ENCODE peak calls at places on chromosomes 13 and 19, in four cellular contexts. Q is fibroblast of lung, H is GM23338, G is endothelial cell of umbilical vein. J is an unnamed sample.

GRCh38 chr19:47432091-47432490 is 12.8 kb upstream of the MEIS3 start:
- DNase-seq in Q (no peak), H (no peak), G (no peak), J (no peak)

GRCh38 chr13:26548251-26548765 is 9.2 kb upstream of the WASF3 start:
- DNase-seq in Q (no peak), H (no peak), G (no peak), J (no peak)

GRCh38 chr19:7689165-7689564 is 8.5 kb downstream of the TRAPPC5 start:
- DNase-seq in Q (no peak), H (peak), G (no peak), J (no peak)

GRCh38 chr13:69324109-69324886 is 783.3 kb upstream of the ATXN8OS start:
- DNase-seq in Q (peak), H (peak), G (no peak), J (peak)

GRCh38 chr19:6056801-6057650 is 53.3 kb downstream of the RFX2 start:
- DNase-seq in Q (peak), H (peak), G (peak), J (peak)

GRCh38 chr13:113351514-113352026 is 12.4 kb downstream of the GRTP1 start:
- DNase-seq in Q (peak), H (no peak), G (no peak), J (no peak)

GRCh38 chr19:55165952-55166529 is 372 bp downstream of the DNAAF3 start:
- DNase-seq in Q (peak), H (peak), G (peak), J (peak)

GRCh38 chr13:26220575-26220974 is 1.5 kb downstream of the RNF6 start:
- DNase-seq in Q (peak), H (no peak), G (peak), J (peak)

GRCh38 chr19:3701200-3701599 is 932 bp upstream of the PIP5K1C start:
- DNase-seq in Q (no peak), H (no peak), G (no peak), J (no peak)

GRCh38 chr19:7456964-7457541 is 31.8 kb downstream of the PEX11G start:
- DNase-seq in Q (no peak), H (no peak), G (no peak), J (no peak)

GRCh38 chr13:48138270-48138669 is 43.4 kb upstream of the MED4 start:
- DNase-seq in Q (no peak), H (no peak), G (no peak), J (no peak)

GRCh38 chr13:47168086-47168485 is 271.2 kb upstream of the HTR2A start:
- DNase-seq in Q (peak), H (no peak), G (no peak), J (no peak)

GRCh38 chr19:925912-926594 is at the start of gene ARID3A:
- DNase-seq in Q (peak), H (no peak), G (no peak), J (peak)

GRCh38 chr19:38039966-38040365 is 133.0 kb downstream of the SIPA1L3 start:
- DNase-seq in Q (peak), H (no peak), G (peak), J (no peak)

DNA sequence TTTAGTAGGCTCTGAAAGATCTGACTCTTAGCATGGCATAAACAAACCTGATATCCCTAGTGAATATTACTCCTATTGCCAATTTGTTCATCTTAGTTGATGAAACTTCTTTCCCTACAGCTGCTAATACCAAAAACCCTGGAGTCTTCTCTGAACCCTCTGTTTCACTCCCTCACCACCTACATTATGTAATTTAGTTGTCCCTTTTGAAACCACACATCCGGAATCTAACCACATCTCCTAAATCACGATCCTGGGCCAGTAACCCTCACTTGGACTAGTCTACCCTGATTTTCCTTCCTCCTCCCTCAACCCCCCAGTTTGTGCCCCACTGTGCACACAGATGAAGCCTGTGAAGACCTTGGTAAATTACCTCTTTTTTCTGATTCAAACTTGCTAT is 1.2 kb downstream of the ZNF256 start:
- DNase-seq in Q (no peak), H (no peak), G (no peak), J (no peak)
- H3K4me2 ChIP-seq in Q (peak), H (peak), G (peak), J (peak)

GRCh38 chr19:2254052-2254872 is 2.0 kb downstream of the JSRP1 start:
- DNase-seq in Q (no peak), H (peak), G (peak), J (peak)

GRCh38 chr19:2250765-2251576 is 1.8 kb downstream of the AMH start:
- DNase-seq in Q (no peak), H (peak), G (no peak), J (no peak)

GRCh38 chr19:2253106-2254051 is 2.8 kb downstream of the JSRP1 start:
- DNase-seq in Q (no peak), H (peak), G (no peak), J (no peak)

GRCh38 chr19:2251577-2252480 is 2.7 kb downstream of the AMH start:
- DNase-seq in Q (no peak), H (peak), G (no peak), J (no peak)

DNA sequence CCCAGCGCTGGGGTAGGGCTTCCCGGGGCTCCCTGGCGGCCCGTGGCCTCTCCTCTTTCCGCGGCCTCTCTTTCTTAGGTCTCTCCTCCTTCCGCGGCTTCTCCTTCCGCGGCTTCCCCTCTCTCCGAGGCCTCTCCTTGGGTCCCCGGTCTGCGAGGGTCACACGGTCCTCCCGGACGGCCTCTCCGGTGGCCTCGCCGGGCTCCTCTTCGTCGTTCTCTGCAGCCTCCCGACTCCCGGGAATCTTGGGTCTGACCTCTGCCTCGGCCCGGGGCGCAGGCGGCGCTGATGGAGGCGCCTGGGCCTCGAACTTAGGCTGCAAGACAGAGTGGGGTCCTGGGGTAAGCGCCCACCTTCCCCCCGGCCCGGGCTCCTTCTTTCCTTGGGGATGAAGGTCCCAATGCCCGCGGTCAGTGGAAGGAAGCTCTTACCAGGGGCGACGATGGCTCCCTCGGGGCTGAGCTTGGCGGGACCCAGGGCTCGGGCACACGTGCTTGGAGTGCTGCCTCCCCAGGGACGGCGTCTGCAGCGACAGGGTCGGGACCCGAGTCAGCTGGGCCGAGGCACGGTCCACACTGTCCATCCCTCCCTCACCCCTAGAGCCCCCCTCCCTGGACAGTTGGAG is 3.5 kb downstream of the AMH start:
- DNase-seq in Q (no peak), H (peak), G (no peak), J (no peak)
- TF ChIP-seq EZH2 in Q (peak), H (no peak), G (no peak), J (no peak)

GRCh38 chr13:32080328-32080744 is 48.8 kb downstream of the FRY start:
- DNase-seq in Q (no peak), H (no peak), G (no peak), J (peak)
- H3K4me2 ChIP-seq in Q (no peak), H (no peak), G (no peak), J (no peak)

GRCh38 chr19:39670998-39671397 is 15.3 kb downstream of the LGALS16 start:
- DNase-seq in Q (no peak), H (peak), G (no peak), J (no peak)

GRCh38 chr19:39672473-39672872 is 16.8 kb downstream of the LGALS16 start:
- DNase-seq in Q (no peak), H (no peak), G (no peak), J (no peak)

GRCh38 chr19:39676004-39676403 is 20.3 kb downstream of the LGALS16 start:
- DNase-seq in Q (no peak), H (no peak), G (no peak), J (no peak)

DNA sequence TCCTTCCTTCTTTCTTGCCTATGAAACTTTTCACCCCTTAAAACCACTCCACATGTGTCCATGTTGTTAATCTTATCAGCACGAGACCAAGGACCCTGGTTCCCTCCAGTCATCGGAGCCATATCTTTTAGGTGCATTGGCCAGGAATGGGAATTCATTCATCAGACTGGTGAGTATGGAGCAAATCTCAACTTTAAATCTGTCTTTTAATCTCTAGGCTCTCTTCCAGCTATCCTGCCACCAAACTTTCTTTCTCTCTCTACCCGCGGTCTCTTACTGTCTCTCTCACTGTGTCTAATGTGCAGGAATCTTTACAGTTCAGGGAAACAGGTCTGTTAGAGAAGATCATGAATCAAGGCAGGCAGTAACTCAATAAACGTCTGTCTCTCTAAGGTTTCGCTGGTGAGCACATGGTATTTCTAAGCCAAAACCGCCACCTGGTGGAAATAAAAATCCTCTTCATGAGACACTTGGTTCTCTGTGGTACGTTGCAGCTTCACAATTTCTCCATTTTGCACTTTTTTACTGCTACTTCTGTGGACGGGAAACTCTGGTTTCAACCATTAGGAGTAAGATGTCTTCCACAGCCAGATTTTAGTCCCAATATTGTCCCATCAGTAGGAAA is 16.1 kb downstream of the LGALS16 start:
- DNase-seq in Q (peak), H (peak), G (peak), J (peak)
- TF ChIP-seq EZH2 in Q (no peak), H (no peak), G (no peak), J (no peak)

GRCh38 chr13:100396771-100397170 is 191.8 kb downstream of the GGACT start:
- DNase-seq in Q (no peak), H (peak), G (no peak), J (no peak)

GRCh38 chr13:100395698-100396373 is 192.8 kb downstream of the GGACT start:
- DNase-seq in Q (no peak), H (no peak), G (no peak), J (no peak)

GRCh38 chr13:100392709-100393630 is 195.6 kb downstream of the GGACT start:
- DNase-seq in Q (peak), H (peak), G (peak), J (peak)

GRCh38 chr13:100397627-100398026 is 191.0 kb downstream of the GGACT start:
- DNase-seq in Q (no peak), H (no peak), G (no peak), J (no peak)

DNA sequence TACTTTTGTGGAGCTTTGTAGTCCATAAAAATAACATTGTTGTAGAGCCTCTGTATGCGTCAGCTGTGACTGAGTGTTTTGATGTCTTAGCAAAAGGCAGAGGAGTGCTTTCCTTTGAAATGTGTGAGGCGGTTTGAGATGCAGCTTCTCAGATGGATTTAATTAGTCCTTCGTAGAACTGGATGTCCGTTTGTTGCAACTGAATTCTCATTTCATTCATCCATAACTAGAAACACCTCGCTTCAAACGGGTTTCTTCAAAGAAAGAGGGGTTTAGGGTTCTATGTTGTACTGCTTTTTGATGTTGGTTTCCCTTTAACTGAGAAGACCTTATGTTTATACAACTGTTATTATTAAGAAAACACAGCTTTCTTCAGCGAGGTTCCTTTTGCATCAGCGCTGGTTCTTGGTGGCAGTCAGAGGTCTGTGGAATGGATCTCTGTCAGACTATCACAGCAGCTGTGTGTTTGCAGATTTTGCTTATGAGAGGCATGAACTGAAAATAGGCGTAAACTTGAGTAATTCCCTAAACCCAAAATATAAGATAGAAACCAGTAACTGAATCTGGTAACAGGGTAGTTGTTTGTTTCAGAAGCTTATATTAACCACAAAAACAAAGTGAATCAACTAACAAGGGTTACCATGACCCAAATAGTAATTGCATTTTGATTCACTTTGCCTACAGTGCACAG is 194.4 kb downstream of the GGACT start:
- DNase-seq in Q (peak), H (no peak), G (peak), J (no peak)
- H3K4me2 ChIP-seq in Q (peak), H (no peak), G (peak), J (peak)

GRCh38 chr13:106129993-106130392 is 405.5 kb downstream of the EFNB2 start:
- DNase-seq in Q (no peak), H (no peak), G (no peak), J (no peak)
- TF ChIP-seq EZH2 in Q (no peak), H (no peak), G (no peak), J (no peak)

GRCh38 chr13:97855570-97855970 is 97.9 kb upstream of the IPO5 start:
- DNase-seq in Q (peak), H (peak), G (peak), J (peak)
- H3K4me2 ChIP-seq in Q (no peak), H (no peak), G (no peak), J (peak)

DNA sequence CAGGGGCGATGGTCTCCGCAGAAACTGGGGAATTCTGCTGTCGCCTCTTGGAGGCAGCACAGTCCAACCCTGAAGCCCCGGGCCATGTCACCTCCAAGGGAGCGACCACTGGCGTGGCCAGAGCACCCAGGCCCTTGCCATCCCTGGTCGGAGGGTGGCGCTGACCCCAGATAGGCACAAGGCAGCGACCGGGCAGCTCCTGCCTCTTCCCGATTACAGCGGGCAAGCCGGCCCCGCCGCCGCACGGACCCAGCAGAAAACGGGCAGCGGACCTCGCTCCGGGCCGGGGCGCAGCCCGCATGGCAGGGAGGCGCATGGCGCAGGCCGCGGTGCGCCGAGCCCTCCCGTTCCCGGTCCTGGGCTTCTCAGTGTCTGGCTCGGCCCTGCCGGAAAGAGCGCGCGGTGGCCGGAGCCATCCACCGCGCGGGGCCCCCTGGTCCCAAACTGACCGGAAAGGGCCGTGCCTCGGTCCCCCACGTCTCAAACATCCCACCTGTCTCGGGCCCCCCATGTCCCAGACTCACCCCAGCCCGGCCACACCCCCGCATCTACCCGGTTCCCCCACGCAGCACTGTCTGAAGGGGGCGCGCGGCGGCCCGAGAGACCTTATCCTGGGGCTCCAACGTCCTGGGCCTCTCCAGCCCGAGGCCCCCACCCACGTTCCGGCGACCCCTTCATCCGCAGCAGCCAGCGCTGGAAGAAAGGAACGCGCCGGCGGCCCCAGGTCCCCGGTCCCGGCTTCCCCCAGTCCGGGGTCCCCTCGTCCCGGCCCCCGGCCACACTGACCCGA is 725 bp downstream of the CERS1 start:
- DNase-seq in Q (peak), H (peak), G (peak), J (peak)
- TF ChIP-seq EZH2 in Q (no peak), H (no peak), G (no peak), J (no peak)